ENCODE peak calls at places on chromosome 4, in six cellular contexts. G, D, F, I, V and L are unnamed samples.

GRCh38 chr4:185868983-185869938 is 57.3 kb upstream of the SORBS2 start:
- DNase-seq in F (no peak), G (no peak), I (no peak), V (no peak), D (no peak), L (no peak)

GRCh38 chr4:15898902-15899301 is 39.6 kb downstream of the FGFBP1 start:
- DNase-seq in I (no peak), G (peak), D (no peak), F (no peak), V (no peak), L (no peak)

GRCh38 chr4:159856451-159856850 is 753.6 kb downstream of the RAPGEF2 start:
- DNase-seq in V (no peak), G (no peak), D (no peak), I (no peak), F (no peak), L (no peak)

GRCh38 chr4:172813359-172813923 is 355.2 kb upstream of the GALNT7 start:
- DNase-seq in F (no peak), G (no peak), V (no peak), I (no peak), D (no peak), L (peak)

GRCh38 chr4:45944000-45944399 is 179.9 kb downstream of the GABRG1 start:
- DNase-seq in G (no peak), V (no peak), I (no peak), D (no peak), F (no peak), L (no peak)

GRCh38 chr4:73922317-73922716 is 53.1 kb downstream of the CXCL1 start:
- DNase-seq in F (no peak), V (no peak), D (no peak), I (no peak), G (no peak), L (no peak)

GRCh38 chr4:9987749-9988346 is 33.4 kb downstream of the SLC2A9 start:
- DNase-seq in G (no peak), I (no peak), V (no peak), D (no peak), F (no peak), L (no peak)

GRCh38 chr4:128810871-128811570 is 1.5 kb downstream of the JADE1 start:
- DNase-seq in G (peak), F (peak), I (peak), V (no peak), D (peak), L (peak)

GRCh38 chr4:158195297-158195696 is 15.0 kb upstream of the TMEM144 start:
- DNase-seq in F (no peak), V (no peak), I (no peak), D (no peak), G (no peak), L (no peak)

GRCh38 chr4:12884846-12885796 is 599.0 kb downstream of the RAB28 start:
- DNase-seq in G (no peak), D (no peak), F (no peak), I (no peak), V (no peak), L (no peak)

GRCh38 chr4:12879500-12879899 is 604.6 kb downstream of the RAB28 start:
- DNase-seq in F (no peak), D (no peak), V (no peak), I (no peak), G (no peak), L (no peak)

GRCh38 chr4:12881945-12882589 is 602.1 kb downstream of the RAB28 start:
- DNase-seq in V (no peak), F (no peak), D (no peak), I (no peak), G (no peak), L (no peak)

GRCh38 chr4:12875640-12876243 is 608.4 kb downstream of the RAB28 start:
- DNase-seq in I (no peak), V (no peak), F (no peak), D (peak), G (no peak), L (no peak)

GRCh38 chr4:12880844-12881243 is 603.3 kb downstream of the RAB28 start:
- DNase-seq in D (no peak), G (no peak), I (no peak), V (no peak), F (no peak), L (no peak)
- H3K4me3 ChIP-seq in D (no peak), G (no peak), I (no peak), V (no peak), F (no peak), L (no peak)

GRCh38 chr4:82419451-82419850 is 10.8 kb downstream of the HNRNPDL start:
- DNase-seq in V (no peak), I (no peak), G (no peak), D (no peak), F (no peak), L (no peak)

DNA sequence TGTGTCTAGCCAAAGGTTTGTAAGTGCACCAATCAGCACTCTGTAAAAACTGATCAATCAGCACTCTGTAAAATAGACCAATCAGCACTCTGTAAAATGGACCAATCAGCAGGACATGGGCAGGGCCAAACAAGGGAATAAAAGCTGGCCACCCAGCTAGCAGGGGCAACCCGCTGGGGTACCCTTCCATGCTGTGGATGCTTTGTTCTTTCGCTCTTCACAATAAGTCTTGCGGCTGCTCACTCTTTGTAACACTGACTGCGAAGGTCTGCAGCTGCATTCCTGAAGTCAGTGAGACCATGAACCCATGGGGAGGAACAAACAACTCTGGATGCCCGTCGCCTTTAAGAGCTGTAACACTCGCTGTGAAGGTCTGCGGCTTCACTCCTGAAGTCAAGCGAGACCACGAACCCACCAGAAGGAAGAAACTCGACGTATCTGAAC is 14.3 kb downstream of the HNRNPDL start:
- DNase-seq in G (no peak), I (no peak), D (no peak), V (no peak), F (no peak), L (no peak)
- TF ChIP-seq CTCF in G (no peak), I (no peak), D (no peak), V (no peak), F (no peak), L (no peak)

DNA sequence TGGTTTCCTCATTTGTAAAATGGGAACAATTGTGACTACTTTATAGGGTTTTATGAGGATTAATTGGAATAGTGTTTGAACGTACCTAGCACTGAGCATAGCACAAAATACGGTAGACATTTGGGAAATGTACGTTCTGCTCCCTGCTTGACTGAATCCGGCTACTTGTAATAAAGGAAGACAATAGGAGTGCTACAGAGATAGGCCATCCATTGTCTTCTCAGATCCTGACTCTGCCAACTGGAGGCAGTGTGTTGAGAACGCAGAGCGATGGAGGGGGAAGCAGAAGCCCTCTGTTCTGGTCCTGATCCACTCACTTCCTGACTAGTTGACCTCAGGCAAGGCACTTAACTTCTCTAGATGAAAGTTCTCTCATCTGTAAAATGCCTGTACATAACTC is 26.4 kb downstream of the ENPP6 start:
- DNase-seq in G (no peak), D (no peak), F (no peak), V (no peak), I (no peak), L (no peak)
- H3K4me3 ChIP-seq in G (no peak), D (no peak), F (no peak), V (no peak), I (no peak), L (no peak)

GRCh38 chr4:96035727-96036126 is 195.8 kb downstream of the PDHA2 start:
- DNase-seq in F (peak), G (peak), I (peak), D (no peak), V (no peak), L (no peak)
- TF ChIP-seq CTCF in F (peak), G (peak), I (peak), D (peak), V (no peak), L (peak)